ENCODE peak calls at places on chromosomes 6 and 20, in six cellular contexts. R is IMR-90, L is brain microvascular endothelial cell, C is ovary, U is A549, E is lung. F is an unnamed sample.

GRCh38 chr6:48032156-48032555 is 78.8 kb downstream of the PTCHD4 start:
- DNase-seq in R (peak; percentile 81), L (peak; percentile 83), C (no peak), E (no peak), U (peak; percentile 8), F (peak; percentile 80)

GRCh38 chr6:133854167-133854632 is 34.7 kb upstream of the TCF21 start:
- DNase-seq in L (no peak), R (no peak), C (no peak), U (no peak), E (no peak), F (no peak)

GRCh38 chr6:44431118-44431725 is 43.7 kb downstream of the CDC5L start:
- DNase-seq in L (peak; percentile 65), C (peak; percentile 56), U (peak; percentile 46), R (peak; percentile 73), E (peak; percentile 33), F (peak; percentile 86)

GRCh38 chr20:31497838-31498540 is 16.3 kb upstream of the HM13 start:
- DNase-seq in R (peak; percentile 49), E (no peak), L (peak; percentile 35), U (no peak), C (peak; percentile 43), F (peak; percentile 86)

GRCh38 chr20:22339091-22339881 is 245.1 kb downstream of the FOXA2 start:
- DNase-seq in R (peak; percentile 63), C (peak; percentile 21), L (peak; percentile 58), E (peak; percentile 54), U (peak; percentile 91), F (peak; percentile 88)

GRCh38 chr6:170052991-170053821 is 237.7 kb downstream of the DLL1 start:
- DNase-seq in U (no peak), C (peak; percentile 9), R (no peak), E (no peak), L (no peak), F (no peak)

GRCh38 chr20:25238319-25239037 is 9.4 kb upstream of the PYGB start:
- DNase-seq in R (peak; percentile 73), U (no peak), E (no peak), L (peak; percentile 75), C (no peak), F (peak; percentile 43)

GRCh38 chr6:170068496-170068895 is 222.4 kb downstream of the DLL1 start:
- DNase-seq in L (no peak), C (peak; percentile 5), R (no peak), U (no peak), E (no peak), F (no peak)

GRCh38 chr6:30485236-30485635 is 4.1 kb upstream of the HLA-E start:
- DNase-seq in R (no peak), L (no peak), C (no peak), U (no peak), E (no peak), F (no peak)

GRCh38 chr6:32772656-32773055 is 9.3 kb upstream of the HLA-DQB2 start:
- DNase-seq in R (no peak), L (no peak), U (no peak), C (no peak), E (no peak), F (no peak)

GRCh38 chr6:110650755-110651154 is 164.5 kb downstream of the CDK19 start:
- DNase-seq in C (no peak), L (no peak), R (no peak), E (no peak), U (no peak), F (no peak)

GRCh38 chr6:158080849-158081656 is 87.0 kb downstream of the SERAC1 start:
- DNase-seq in L (no peak), R (no peak), C (no peak), E (no peak), U (no peak), F (no peak)

GRCh38 chr20:25497586-25498279 is 87.6 kb downstream of the NINL start:
- DNase-seq in R (no peak), U (no peak), C (no peak), L (no peak), E (no peak), F (no peak)

GRCh38 chr6:43779864-43780260 is 9.9 kb downstream of the VEGFA start:
- DNase-seq in C (no peak), E (no peak), U (no peak), L (no peak), R (no peak), F (no peak)

GRCh38 chr20:41854765-41855164 is 236.6 kb upstream of the CHD6 start:
- DNase-seq in U (peak; percentile 23), R (no peak), L (no peak), E (peak; percentile 3), C (no peak), F (no peak)

DNA sequence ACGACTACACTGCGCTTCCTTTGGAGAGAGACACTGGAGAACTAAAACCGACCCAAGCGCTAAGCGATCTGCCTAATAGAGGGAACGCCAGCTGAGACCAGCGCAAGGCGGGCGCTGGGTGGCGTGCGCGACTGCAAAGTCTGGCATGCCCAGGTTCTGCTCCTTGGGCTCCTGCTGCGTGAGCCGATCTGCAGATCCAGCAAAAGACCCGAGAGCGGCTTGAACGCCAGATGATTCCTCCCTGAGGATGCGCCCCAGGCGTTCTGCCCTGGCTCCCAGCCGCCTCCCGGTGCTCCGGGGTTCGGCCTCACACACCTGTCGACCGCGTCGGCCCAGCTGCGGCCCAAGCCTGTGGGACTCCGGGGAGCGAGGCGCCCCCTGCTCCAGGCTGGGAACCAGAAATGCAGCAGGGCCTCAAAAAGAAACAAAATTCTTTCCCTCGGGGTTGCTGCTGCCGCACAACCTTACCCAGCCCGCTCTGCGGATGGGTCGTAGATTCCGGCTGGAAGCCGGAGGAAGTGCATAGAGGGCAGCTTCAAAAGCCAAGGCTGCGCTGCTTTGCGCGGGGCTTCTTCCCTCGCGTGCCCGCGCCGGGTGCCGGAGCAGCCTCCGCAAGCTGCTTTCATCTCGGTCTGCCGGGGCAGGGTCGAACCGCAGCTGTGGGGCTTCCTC is 17.9 kb upstream of the PRDM13 start:
- DNase-seq in C (peak; percentile 58), R (peak; percentile 59), U (peak; percentile 81), E (peak; percentile 66), L (peak; percentile 36), F (peak; percentile 61)
- TF ChIP-seq CTCF in C (no peak), R (peak; percentile 47), U (peak; percentile 58), E (peak; percentile 36), L (peak; percentile 67), F (peak; percentile 53)

DNA sequence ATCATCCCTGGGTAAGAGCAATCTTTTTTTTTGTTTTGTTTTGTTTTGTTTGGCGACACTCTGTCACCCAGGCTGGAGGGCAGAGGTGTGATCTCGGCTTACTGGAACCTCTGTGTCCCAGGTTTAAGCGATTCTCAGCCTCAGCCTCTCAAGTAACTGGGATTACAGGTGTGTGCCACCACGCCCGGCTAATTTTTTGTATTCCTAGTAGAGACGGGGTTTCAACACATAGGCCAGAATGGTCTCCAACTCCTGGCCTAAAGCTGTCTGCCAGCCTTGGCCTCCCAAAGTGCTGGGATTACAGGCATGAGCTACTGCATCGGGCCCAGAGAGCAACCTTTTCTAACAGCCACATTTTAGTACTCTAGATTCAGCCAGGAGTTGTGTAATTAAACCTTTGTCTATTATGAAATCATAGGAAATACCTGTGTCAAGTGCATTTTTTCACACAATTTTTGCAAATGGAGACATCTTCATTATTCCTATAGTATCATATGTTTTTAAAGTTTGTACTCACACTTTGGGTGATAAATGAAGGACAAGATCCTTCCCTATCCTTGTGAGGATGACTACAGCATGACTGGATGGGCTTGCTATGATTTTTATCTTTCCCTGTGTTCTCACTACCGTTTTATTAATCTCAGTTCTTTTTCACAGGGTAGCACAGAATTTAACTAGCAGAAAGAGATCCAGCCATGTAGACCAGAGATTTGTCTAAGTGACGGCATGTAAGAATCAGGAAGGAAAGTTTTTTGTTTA is 82.6 kb downstream of the OR2B2 start:
- DNase-seq in U (no peak), E (no peak), C (no peak), L (no peak), R (peak; percentile 45), F (no peak)
- H3K4me3 ChIP-seq in U (peak overlapping the region; percentile 41), E (no peak overlapping the region), C (no peak overlapping the region), L (peak overlapping the region; percentile 71), R (peak overlapping the region; percentile 62), F (peak overlapping the region; percentile 32)

DNA sequence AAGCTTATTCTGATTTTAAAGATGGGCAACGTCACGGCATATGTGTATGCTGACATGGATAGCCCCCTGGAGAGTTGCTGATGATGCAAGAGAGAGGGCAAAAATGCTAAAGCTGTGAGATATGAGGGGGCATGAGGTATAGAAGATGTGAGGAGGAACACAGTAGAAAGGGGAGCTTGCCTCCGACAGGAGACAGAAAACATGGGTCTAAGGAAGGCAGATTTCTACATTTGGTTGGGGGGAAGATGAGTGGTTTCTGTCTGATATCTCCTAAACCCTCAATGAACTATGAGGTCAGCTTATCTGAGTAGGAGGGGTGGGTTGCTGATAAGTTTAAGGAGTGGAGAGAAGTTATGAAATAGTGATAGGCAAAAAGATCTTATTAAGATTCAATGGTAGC is 6.1 kb downstream of the RNF24 start:
- DNase-seq in U (no peak), C (no peak), L (no peak), E (no peak), R (no peak), F (no peak)
- TF ChIP-seq CTCF in U (no peak), C (no peak), L (no peak), E (no peak), R (no peak), F (no peak)

DNA sequence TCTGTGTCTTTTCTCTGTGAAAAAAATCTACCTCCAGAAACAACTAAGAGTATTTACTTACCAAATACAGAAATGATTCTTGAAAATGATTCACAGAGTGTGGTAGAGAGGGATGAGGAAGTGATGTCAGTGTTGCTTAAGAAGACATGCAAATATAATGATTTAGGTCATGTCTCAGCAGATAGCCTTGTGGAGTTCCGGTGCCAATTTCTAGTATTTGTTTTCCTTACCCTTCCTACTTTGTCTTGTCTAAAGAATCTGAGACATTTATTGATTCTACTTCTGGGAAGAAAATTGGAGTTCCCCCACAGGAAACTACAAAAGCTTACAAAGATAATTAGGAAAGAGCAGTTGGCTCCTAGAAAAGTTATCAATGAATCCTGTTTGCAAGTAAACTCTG is 68.8 kb downstream of the GJA1 start:
- DNase-seq in L (peak; percentile 80), C (no peak), E (no peak), R (peak; percentile 96), U (peak; percentile 94), F (peak; percentile 86)
- H3K4me3 ChIP-seq in L (no peak overlapping the region), C (no peak overlapping the region), E (no peak overlapping the region), R (no peak overlapping the region), U (no peak overlapping the region), F (no peak overlapping the region)